ENCODE peak calls at places on chromosomes 6 and 20, in four cellular contexts. C, H, M and Q are unnamed samples.

GRCh38 chr20:62545271-62545670 is 69.5 kb upstream of the GATA5 start:
- DNase-seq in C (no peak), H (no peak), M (no peak), Q (no peak)

GRCh38 chr20:4457566-4458543 is 263.9 kb upstream of the PRND start:
- DNase-seq in C (no peak), H (no peak), M (no peak), Q (no peak)

GRCh38 chr6:123810214-123810613 is 6.5 kb downstream of the NKAIN2 start:
- DNase-seq in C (no peak), H (no peak), M (no peak), Q (no peak)

GRCh38 chr20:51354769-51355319 is 187.7 kb downstream of the NFATC2 start:
- DNase-seq in C (no peak), H (no peak), M (no peak), Q (no peak)

GRCh38 chr6:96520039-96520850 is 1.4 kb upstream of the UFL1 start:
- DNase-seq in C (no peak), H (no peak), M (no peak), Q (no peak)

GRCh38 chr20:62696999-62697398 is 11.6 kb upstream of the NTSR1 start:
- DNase-seq in C (no peak), H (no peak), M (no peak), Q (no peak)

GRCh38 chr6:142300758-142301251 is 1.0 kb upstream of the ADGRG6 start:
- DNase-seq in C (no peak), H (peak; percentile 38), M (no peak), Q (no peak)

GRCh38 chr20:34998331-34998950 is 42.8 kb downstream of the MYH7B start:
- DNase-seq in C (no peak), H (no peak), M (no peak), Q (no peak)

GRCh38 chr20:1369970-1370369 is 22.9 kb downstream of the FKBP1A start:
- DNase-seq in C (no peak), H (no peak), M (no peak), Q (no peak)

GRCh38 chr6:158744986-158745430 is 74.2 kb downstream of the EZR start:
- DNase-seq in C (no peak), H (no peak), M (no peak), Q (no peak)

GRCh38 chr6:142811923-142812322 is 133.1 kb downstream of the HIVEP2 start:
- DNase-seq in C (no peak), H (no peak), M (no peak), Q (no peak)

GRCh38 chr6:69378326-69378725 is 418.5 kb downstream of the LMBRD1 start:
- DNase-seq in C (no peak), H (no peak), M (no peak), Q (no peak)

GRCh38 chr6:9553002-9553401 is 861.9 kb downstream of the TFAP2A start:
- DNase-seq in C (no peak), H (no peak), M (no peak), Q (no peak)

GRCh38 chr6:4336778-4337442 is 201.5 kb upstream of the ECI2 start:
- DNase-seq in C (no peak), H (no peak), M (no peak), Q (no peak)

GRCh38 chr6:4180653-4181255 is 45.4 kb upstream of the ECI2 start:
- DNase-seq in C (no peak), H (peak; percentile 27), M (no peak), Q (no peak)

GRCh38 chr20:61812121-61812520 is 253.6 kb downstream of the TAF4 start:
- DNase-seq in C (no peak), H (no peak), M (no peak), Q (no peak)

GRCh38 chr6:44076366-44077200 is 50.7 kb downstream of the MRPL14 start:
- DNase-seq in C (no peak), H (no peak), M (peak; percentile 64), Q (no peak)

GRCh38 chr20:32359633-32360332 is 1.7 kb downstream of the ASXL1 start:
- DNase-seq in C (no peak), H (no peak), M (no peak), Q (no peak)

GRCh38 chr6:27867941-27868705 is 44.1 kb downstream of the OR2B2 start:
- DNase-seq in C (no peak), H (no peak), M (no peak), Q (no peak)

GRCh38 chr6:31680841-31681671 is at the start of gene LY6G5C:
- DNase-seq in C (peak; percentile 47), H (peak; percentile 83), M (peak; percentile 85), Q (peak; percentile 65)

GRCh38 chr6:107668826-107669474 is 155.2 kb downstream of the SCML4 start:
- DNase-seq in C (no peak), H (no peak), M (no peak), Q (no peak)

GRCh38 chr6:168526841-168527281 is 85.9 kb downstream of the SMOC2 start:
- DNase-seq in C (no peak), H (peak; percentile 48), M (no peak), Q (no peak)

GRCh38 chr6:90362273-90362672 is 65.6 kb upstream of the BACH2 start:
- DNase-seq in C (no peak), H (no peak), M (no peak), Q (no peak)

GRCh38 chr6:140850438-140850837 is 1282.3 kb upstream of the GJE1 start:
- DNase-seq in C (no peak), H (no peak), M (no peak), Q (no peak)

GRCh38 chr6:3887150-3887700 is 38.1 kb downstream of the FAM50B start:
- DNase-seq in C (no peak), H (no peak), M (no peak), Q (no peak)

GRCh38 chr20:2753456-2754040 is 46.9 kb downstream of the CPXM1 start:
- DNase-seq in C (no peak), H (no peak), M (no peak), Q (no peak)

DNA sequence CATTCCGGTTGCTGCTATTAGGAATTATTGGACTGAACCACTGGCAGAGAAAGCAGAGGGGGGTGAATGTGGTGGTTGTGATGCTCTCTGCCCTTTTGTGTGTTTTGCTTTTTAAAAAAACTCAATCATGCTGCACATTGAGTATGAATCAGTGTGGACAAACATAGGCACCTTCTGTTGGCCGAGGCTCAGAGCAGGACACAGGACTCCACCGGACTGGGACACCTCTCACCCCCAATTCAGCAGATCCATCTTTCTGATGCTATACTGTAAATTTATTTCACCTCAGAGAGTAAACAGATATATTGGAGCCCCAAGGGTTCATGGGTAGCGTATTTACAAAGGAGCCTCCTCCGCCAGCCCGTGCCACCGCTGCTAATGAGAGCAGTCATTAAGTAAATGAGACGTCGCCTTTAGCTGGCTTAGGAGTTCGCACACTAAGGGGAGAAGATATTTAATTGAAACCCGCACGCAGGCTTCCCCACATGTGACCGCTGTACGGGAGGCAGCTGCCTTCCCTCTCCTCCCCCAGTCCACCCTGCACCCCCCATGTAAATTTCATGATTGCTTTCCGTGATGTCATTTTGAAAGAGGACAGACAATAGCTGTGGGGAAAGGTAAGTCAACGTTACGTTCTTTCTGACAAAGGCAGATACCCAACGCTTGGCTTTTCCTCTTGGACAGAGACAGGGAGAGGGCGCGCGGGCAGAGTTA is at the start of gene MYT1:
- DNase-seq in C (no peak), H (no peak), M (no peak), Q (no peak)
- H3K27me3 ChIP-seq in C (peaks cover 2% of the 10 kb centered on the region), H (peaks cover 6% of the 10 kb centered on the region), M (peaks cover 44% of the 10 kb centered on the region), Q (no peaks in the 10 kb centered on the region)

GRCh38 chr6:151044465-151045441 is 179.3 kb downstream of the MTHFD1L start:
- DNase-seq in C (no peak), H (peak; percentile 52), M (peak; percentile 67), Q (no peak)

GRCh38 chr6:151041686-151042085 is 176.2 kb downstream of the MTHFD1L start:
- DNase-seq in C (no peak), H (no peak), M (no peak), Q (no peak)

GRCh38 chr6:151038616-151039015 is 173.1 kb downstream of the MTHFD1L start:
- DNase-seq in C (no peak), H (no peak), M (no peak), Q (no peak)

DNA sequence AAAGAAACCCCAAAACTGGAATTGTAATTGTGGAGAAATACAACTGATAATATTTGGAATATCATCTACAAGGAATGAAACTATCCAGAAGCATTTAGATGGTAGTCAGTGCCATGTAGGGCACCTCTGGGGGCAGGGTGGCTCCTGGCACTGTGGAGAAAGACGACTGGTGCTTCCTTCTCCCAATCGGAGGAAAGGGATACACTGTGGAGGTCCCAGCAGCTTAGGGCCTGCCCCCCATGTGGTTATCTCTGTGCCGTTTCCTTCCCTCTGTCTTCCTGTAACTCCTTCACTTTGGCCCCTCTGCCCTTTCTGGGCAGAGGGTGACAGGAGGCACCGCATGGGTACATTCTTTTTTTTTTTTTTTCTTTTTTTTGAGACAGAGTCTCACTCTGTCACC is 178.4 kb downstream of the MTHFD1L start:
- DNase-seq in C (no peak), H (no peak), M (no peak), Q (no peak)
- H3K27ac ChIP-seq in C (no peak overlapping the region), H (no peak overlapping the region), M (peak overlapping the region; percentile 71), Q (no peak overlapping the region)

DNA sequence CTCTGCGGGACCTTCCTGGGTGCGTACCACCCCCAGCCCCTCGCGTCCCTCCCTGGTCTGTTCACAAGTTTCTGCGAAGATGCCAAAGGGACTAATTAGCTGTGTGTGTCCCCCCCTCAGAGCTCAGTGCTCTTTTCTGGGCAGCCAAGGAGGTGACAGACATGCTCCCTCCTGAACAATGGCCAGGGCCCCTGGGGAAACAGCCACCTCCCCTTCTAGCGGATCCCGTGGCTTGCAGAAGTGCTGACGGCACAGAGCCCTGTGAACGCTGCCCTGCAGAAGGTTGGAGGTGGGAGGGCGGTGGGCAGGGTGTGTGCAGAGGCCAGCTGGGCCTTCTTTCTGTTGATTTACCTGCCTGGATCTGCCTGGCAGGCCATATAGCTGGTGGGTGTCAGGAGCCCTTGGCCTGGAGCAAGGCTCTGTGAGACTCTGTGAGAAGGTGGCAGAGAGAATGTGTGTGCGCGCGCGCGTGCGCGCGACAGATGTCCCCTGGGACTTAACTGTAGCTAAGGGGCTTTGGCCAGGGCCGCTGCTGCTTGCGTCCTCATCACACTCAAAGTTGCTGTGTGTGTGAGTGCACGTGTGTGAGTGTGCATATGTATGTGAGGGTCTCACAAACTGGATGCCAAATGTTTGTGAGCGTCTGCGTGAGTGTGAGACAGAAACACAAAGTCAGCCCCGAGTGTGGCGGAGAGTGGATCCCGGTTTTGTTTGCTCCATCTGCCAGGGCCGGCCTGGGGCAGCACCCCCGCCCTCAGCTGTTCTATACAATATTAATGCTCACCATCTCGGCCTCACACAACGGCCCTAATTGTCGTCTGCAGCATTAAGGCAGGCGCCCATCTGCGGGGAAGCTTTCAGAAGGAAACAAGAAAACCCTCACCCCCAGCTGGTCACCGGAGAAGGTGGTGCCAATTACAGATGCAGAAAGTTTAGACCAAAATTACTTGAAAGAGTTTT is 3.4 kb upstream of the MYT1 start:
- DNase-seq in C (no peak), H (no peak), M (no peak), Q (no peak)
- H3K27me3 ChIP-seq in C (peaks cover 2% of the 10 kb centered on the region), H (peaks cover 6% of the 10 kb centered on the region), M (peaks cover 37% of the 10 kb centered on the region), Q (no peaks in the 10 kb centered on the region)

DNA sequence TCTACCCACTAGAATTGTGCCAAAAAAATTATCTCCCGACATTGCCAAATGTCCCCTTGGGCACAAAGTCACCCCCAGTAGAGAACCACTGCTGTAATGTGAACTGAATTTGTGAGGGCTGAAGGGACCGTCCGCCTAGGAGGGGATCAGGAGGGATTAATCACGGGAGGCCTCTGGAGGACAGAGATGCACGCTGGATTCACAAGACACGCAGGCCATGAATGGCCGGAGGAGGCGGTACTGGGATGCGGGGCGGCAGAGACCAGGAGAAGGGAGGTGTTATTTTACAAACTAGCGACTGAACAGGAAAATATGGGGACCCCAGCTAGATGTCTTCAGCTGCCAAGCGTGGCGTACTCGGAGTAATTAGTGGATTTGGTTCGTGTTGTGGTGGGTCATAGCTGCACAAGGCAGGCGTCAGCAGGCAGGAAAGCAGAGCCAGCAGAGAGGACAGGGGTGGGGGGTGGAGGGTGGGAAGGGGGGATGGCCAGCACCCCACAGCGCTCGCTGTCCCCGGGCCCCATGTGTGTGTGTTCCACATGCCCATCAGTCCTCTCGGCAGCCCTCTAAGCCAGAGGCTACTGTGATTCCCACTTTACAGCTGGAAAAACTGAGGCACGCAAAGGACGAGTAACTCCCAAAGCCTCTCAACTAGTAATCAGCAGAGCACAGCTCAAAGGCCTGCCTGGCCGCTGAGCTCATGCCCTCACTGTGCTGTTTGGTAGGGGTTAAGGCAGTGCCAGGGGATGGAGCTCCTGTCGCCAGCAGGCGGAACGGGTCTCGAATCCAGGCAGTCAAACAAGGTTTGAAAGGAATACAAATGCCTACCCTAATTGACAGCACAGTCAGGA is 175.0 kb downstream of the ZDHHC14 start:
- DNase-seq in C (no peak), H (no peak), M (no peak), Q (no peak)
- H3K27ac ChIP-seq in C (no peak overlapping the region), H (no peak overlapping the region), M (no peak overlapping the region), Q (no peak overlapping the region)